ENCODE peak calls at places on chromosomes 13 and 19, in nine cellular contexts. One of them, this sample, is unnamed.

GRCh38 chr13:96089749-96090239 is at the start of gene HS6ST3:
- DNase-seq in lower leg skin: peak
- DNase-seq in thoracic aorta: no peak
- DNase-seq in A673: peak
- DNase-seq in Peyer's patch: no peak
- DNase-seq in PC-3: peak
- DNase-seq in kidney epithelial cell: no peak
- DNase-seq in left ventricle myocardium inferior: peak
- DNase-seq in dorsolateral prefrontal cortex: peak
- DNase-seq in this sample: no peak

GRCh38 chr13:100517135-100517534 is 71.5 kb downstream of the GGACT start:
- DNase-seq in lower leg skin: no peak
- DNase-seq in thoracic aorta: no peak
- DNase-seq in A673: peak
- DNase-seq in Peyer's patch: peak
- DNase-seq in PC-3: no peak
- DNase-seq in kidney epithelial cell: peak
- DNase-seq in left ventricle myocardium inferior: no peak
- DNase-seq in dorsolateral prefrontal cortex: no peak
- DNase-seq in this sample: peak

GRCh38 chr13:107457686-107458085 is 757.6 kb downstream of the LIG4 start:
- DNase-seq in lower leg skin: no peak
- DNase-seq in thoracic aorta: no peak
- DNase-seq in A673: no peak
- DNase-seq in Peyer's patch: no peak
- DNase-seq in PC-3: no peak
- DNase-seq in kidney epithelial cell: no peak
- DNase-seq in left ventricle myocardium inferior: no peak
- DNase-seq in dorsolateral prefrontal cortex: no peak
- DNase-seq in this sample: no peak

GRCh38 chr13:98054301-98054700 is 88.6 kb upstream of the FARP1 start:
- DNase-seq in lower leg skin: peak
- DNase-seq in thoracic aorta: no peak
- DNase-seq in A673: no peak
- DNase-seq in Peyer's patch: no peak
- DNase-seq in PC-3: no peak
- DNase-seq in kidney epithelial cell: no peak
- DNase-seq in left ventricle myocardium inferior: no peak
- DNase-seq in dorsolateral prefrontal cortex: no peak
- DNase-seq in this sample: no peak

GRCh38 chr13:101845501-101846012 is 393.1 kb downstream of the ITGBL1 start:
- DNase-seq in lower leg skin: no peak
- DNase-seq in thoracic aorta: no peak
- DNase-seq in A673: peak
- DNase-seq in Peyer's patch: no peak
- DNase-seq in PC-3: peak
- DNase-seq in kidney epithelial cell: no peak
- DNase-seq in left ventricle myocardium inferior: no peak
- DNase-seq in dorsolateral prefrontal cortex: no peak
- DNase-seq in this sample: no peak

GRCh38 chr19:12792048-12792852 is 964 bp downstream of the JUNB start:
- DNase-seq in lower leg skin: peak
- DNase-seq in thoracic aorta: no peak
- DNase-seq in A673: peak
- DNase-seq in Peyer's patch: peak
- DNase-seq in PC-3: peak
- DNase-seq in kidney epithelial cell: no peak
- DNase-seq in left ventricle myocardium inferior: peak
- DNase-seq in dorsolateral prefrontal cortex: peak
- DNase-seq in this sample: peak

GRCh38 chr13:74063533-74064100 is 70.6 kb downstream of the KLF12 start:
- DNase-seq in lower leg skin: no peak
- DNase-seq in thoracic aorta: no peak
- DNase-seq in A673: no peak
- DNase-seq in Peyer's patch: no peak
- DNase-seq in PC-3: no peak
- DNase-seq in kidney epithelial cell: no peak
- DNase-seq in left ventricle myocardium inferior: no peak
- DNase-seq in dorsolateral prefrontal cortex: no peak
- DNase-seq in this sample: no peak

GRCh38 chr13:103030776-103031175 is 35.4 kb downstream of the SLC10A2 start:
- DNase-seq in lower leg skin: no peak
- DNase-seq in thoracic aorta: no peak
- DNase-seq in A673: no peak
- DNase-seq in Peyer's patch: no peak
- DNase-seq in PC-3: no peak
- DNase-seq in kidney epithelial cell: no peak
- DNase-seq in left ventricle myocardium inferior: no peak
- DNase-seq in dorsolateral prefrontal cortex: no peak
- DNase-seq in this sample: no peak

GRCh38 chr13:104869501-104869900 is 1666.0 kb downstream of the EFNB2 start:
- DNase-seq in lower leg skin: no peak
- DNase-seq in thoracic aorta: no peak
- DNase-seq in A673: no peak
- DNase-seq in Peyer's patch: no peak
- DNase-seq in PC-3: no peak
- DNase-seq in kidney epithelial cell: peak
- DNase-seq in left ventricle myocardium inferior: no peak
- DNase-seq in dorsolateral prefrontal cortex: no peak
- DNase-seq in this sample: no peak

GRCh38 chr13:44296856-44297255 is 76.8 kb upstream of the SERP2 start:
- DNase-seq in lower leg skin: no peak
- DNase-seq in thoracic aorta: no peak
- DNase-seq in A673: no peak
- DNase-seq in Peyer's patch: no peak
- DNase-seq in PC-3: no peak
- DNase-seq in kidney epithelial cell: no peak
- DNase-seq in left ventricle myocardium inferior: no peak
- DNase-seq in dorsolateral prefrontal cortex: no peak
- DNase-seq in this sample: no peak

GRCh38 chr13:44298314-44298713 is 75.3 kb upstream of the SERP2 start:
- DNase-seq in lower leg skin: no peak
- DNase-seq in thoracic aorta: no peak
- DNase-seq in A673: no peak
- DNase-seq in Peyer's patch: no peak
- DNase-seq in PC-3: peak
- DNase-seq in kidney epithelial cell: no peak
- DNase-seq in left ventricle myocardium inferior: no peak
- DNase-seq in dorsolateral prefrontal cortex: no peak
- DNase-seq in this sample: no peak

GRCh38 chr13:44299544-44299943 is 74.1 kb upstream of the SERP2 start:
- DNase-seq in lower leg skin: no peak
- DNase-seq in thoracic aorta: no peak
- DNase-seq in A673: no peak
- DNase-seq in Peyer's patch: no peak
- DNase-seq in PC-3: no peak
- DNase-seq in kidney epithelial cell: no peak
- DNase-seq in left ventricle myocardium inferior: no peak
- DNase-seq in dorsolateral prefrontal cortex: no peak
- DNase-seq in this sample: no peak

GRCh38 chr13:44300895-44301638 is 72.6 kb upstream of the SERP2 start:
- DNase-seq in lower leg skin: no peak
- DNase-seq in thoracic aorta: no peak
- DNase-seq in A673: peak
- DNase-seq in Peyer's patch: no peak
- DNase-seq in PC-3: peak
- DNase-seq in kidney epithelial cell: peak
- DNase-seq in left ventricle myocardium inferior: peak
- DNase-seq in dorsolateral prefrontal cortex: no peak
- DNase-seq in this sample: no peak

GRCh38 chr13:44299142-44299541 is 74.5 kb upstream of the SERP2 start:
- DNase-seq in lower leg skin: no peak
- DNase-seq in thoracic aorta: no peak
- DNase-seq in A673: no peak
- DNase-seq in Peyer's patch: no peak
- DNase-seq in PC-3: peak
- DNase-seq in kidney epithelial cell: no peak
- DNase-seq in left ventricle myocardium inferior: no peak
- DNase-seq in dorsolateral prefrontal cortex: no peak
- DNase-seq in this sample: no peak
- H3K4me3 ChIP-seq in lower leg skin: no peak
- H3K4me3 ChIP-seq in thoracic aorta: no peak
- H3K4me3 ChIP-seq in A673: no peak
- H3K4me3 ChIP-seq in Peyer's patch: no peak
- H3K4me3 ChIP-seq in PC-3: no peak
- H3K4me3 ChIP-seq in kidney epithelial cell: no peak
- H3K4me3 ChIP-seq in left ventricle myocardium inferior: no peak
- H3K4me3 ChIP-seq in dorsolateral prefrontal cortex: no peak
- H3K4me3 ChIP-seq in this sample: no peak

GRCh38 chr19:9295411-9295849 is 14.2 kb downstream of the ZNF699 start:
- DNase-seq in lower leg skin: no peak
- DNase-seq in thoracic aorta: no peak
- DNase-seq in A673: no peak
- DNase-seq in Peyer's patch: no peak
- DNase-seq in PC-3: no peak
- DNase-seq in kidney epithelial cell: no peak
- DNase-seq in left ventricle myocardium inferior: no peak
- DNase-seq in dorsolateral prefrontal cortex: no peak
- DNase-seq in this sample: no peak

GRCh38 chr19:9296336-9296735 is 13.3 kb downstream of the ZNF699 start:
- DNase-seq in lower leg skin: no peak
- DNase-seq in thoracic aorta: no peak
- DNase-seq in A673: no peak
- DNase-seq in Peyer's patch: no peak
- DNase-seq in PC-3: no peak
- DNase-seq in kidney epithelial cell: no peak
- DNase-seq in left ventricle myocardium inferior: no peak
- DNase-seq in dorsolateral prefrontal cortex: no peak
- DNase-seq in this sample: no peak
- H3K4me3 ChIP-seq in lower leg skin: no peak
- H3K4me3 ChIP-seq in thoracic aorta: peak
- H3K4me3 ChIP-seq in A673: no peak
- H3K4me3 ChIP-seq in Peyer's patch: no peak
- H3K4me3 ChIP-seq in PC-3: peak
- H3K4me3 ChIP-seq in kidney epithelial cell: no peak
- H3K4me3 ChIP-seq in left ventricle myocardium inferior: no peak
- H3K4me3 ChIP-seq in dorsolateral prefrontal cortex: no peak
- H3K4me3 ChIP-seq in this sample: no peak

GRCh38 chr19:10691883-10692282 is 9.4 kb upstream of the QTRT1 start:
- DNase-seq in lower leg skin: no peak
- DNase-seq in thoracic aorta: no peak
- DNase-seq in A673: no peak
- DNase-seq in Peyer's patch: no peak
- DNase-seq in PC-3: no peak
- DNase-seq in kidney epithelial cell: no peak
- DNase-seq in left ventricle myocardium inferior: no peak
- DNase-seq in dorsolateral prefrontal cortex: no peak
- DNase-seq in this sample: no peak

GRCh38 chr19:10694706-10695105 is 6.5 kb upstream of the QTRT1 start:
- DNase-seq in lower leg skin: no peak
- DNase-seq in thoracic aorta: no peak
- DNase-seq in A673: no peak
- DNase-seq in Peyer's patch: no peak
- DNase-seq in PC-3: no peak
- DNase-seq in kidney epithelial cell: no peak
- DNase-seq in left ventricle myocardium inferior: no peak
- DNase-seq in dorsolateral prefrontal cortex: no peak
- DNase-seq in this sample: no peak

GRCh38 chr19:10699650-10700335 is 1.4 kb upstream of the QTRT1 start:
- DNase-seq in lower leg skin: no peak
- DNase-seq in thoracic aorta: no peak
- DNase-seq in A673: peak
- DNase-seq in Peyer's patch: peak
- DNase-seq in PC-3: peak
- DNase-seq in kidney epithelial cell: no peak
- DNase-seq in left ventricle myocardium inferior: no peak
- DNase-seq in dorsolateral prefrontal cortex: no peak
- DNase-seq in this sample: peak

GRCh38 chr19:10692673-10693264 is 8.5 kb upstream of the QTRT1 start:
- DNase-seq in lower leg skin: no peak
- DNase-seq in thoracic aorta: no peak
- DNase-seq in A673: no peak
- DNase-seq in Peyer's patch: no peak
- DNase-seq in PC-3: no peak
- DNase-seq in kidney epithelial cell: no peak
- DNase-seq in left ventricle myocardium inferior: no peak
- DNase-seq in dorsolateral prefrontal cortex: no peak
- DNase-seq in this sample: no peak

DNA sequence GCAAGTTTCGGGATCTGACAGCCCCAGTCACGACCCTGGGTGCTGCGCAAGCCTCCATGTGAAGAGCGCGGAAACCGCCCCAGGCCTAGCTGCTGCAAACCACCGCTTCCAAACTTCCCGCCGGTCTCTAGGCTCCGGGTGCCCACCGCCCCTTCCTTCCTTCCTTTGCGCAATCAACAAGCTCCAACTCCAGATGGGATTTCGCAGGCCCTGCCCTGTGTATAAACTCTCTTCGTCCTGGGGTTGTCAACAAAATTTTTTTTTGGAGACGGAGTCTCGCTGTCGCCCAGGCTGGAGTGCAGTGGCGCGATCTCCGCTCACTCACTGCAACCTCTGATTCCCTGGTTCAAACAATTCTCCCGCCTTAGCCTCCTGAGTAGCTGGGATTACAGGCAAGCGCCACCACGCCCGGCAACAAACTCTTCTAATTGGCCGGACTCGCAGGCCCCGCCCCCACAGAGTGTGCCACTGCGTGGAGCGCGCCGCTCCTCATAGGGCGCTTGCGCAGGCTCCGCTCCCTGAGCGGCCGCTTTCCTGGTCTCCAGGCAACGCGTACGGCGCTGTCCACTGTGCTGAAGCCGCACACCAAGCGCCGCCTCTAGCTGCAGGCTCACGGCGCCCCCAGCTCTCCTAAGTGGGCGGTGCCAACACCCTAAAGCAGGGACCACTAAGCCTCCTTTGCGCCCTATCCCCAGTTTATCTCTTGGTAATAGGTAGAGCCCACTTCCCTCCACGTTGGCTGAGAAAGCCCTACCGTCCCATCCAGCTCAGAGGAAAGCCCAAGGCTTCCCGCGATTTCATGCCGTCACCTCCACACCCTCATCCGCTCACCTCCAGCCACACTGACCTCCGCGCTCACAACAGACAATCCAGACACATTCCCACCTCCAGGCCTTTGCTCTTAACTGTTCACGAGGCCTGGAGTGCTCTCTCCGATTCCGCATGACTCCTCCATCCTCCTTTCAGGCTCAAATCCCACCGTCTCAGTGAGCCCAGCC is 5.5 kb upstream of the QTRT1 start:
- DNase-seq in lower leg skin: peak
- DNase-seq in thoracic aorta: peak
- DNase-seq in A673: peak
- DNase-seq in Peyer's patch: peak
- DNase-seq in PC-3: peak
- DNase-seq in kidney epithelial cell: peak
- DNase-seq in left ventricle myocardium inferior: peak
- DNase-seq in dorsolateral prefrontal cortex: peak
- DNase-seq in this sample: peak
- H3K4me3 ChIP-seq in lower leg skin: no peak
- H3K4me3 ChIP-seq in thoracic aorta: peak
- H3K4me3 ChIP-seq in A673: peak
- H3K4me3 ChIP-seq in Peyer's patch: peak
- H3K4me3 ChIP-seq in PC-3: no peak
- H3K4me3 ChIP-seq in kidney epithelial cell: no peak
- H3K4me3 ChIP-seq in left ventricle myocardium inferior: peak
- H3K4me3 ChIP-seq in dorsolateral prefrontal cortex: peak
- H3K4me3 ChIP-seq in this sample: no peak

DNA sequence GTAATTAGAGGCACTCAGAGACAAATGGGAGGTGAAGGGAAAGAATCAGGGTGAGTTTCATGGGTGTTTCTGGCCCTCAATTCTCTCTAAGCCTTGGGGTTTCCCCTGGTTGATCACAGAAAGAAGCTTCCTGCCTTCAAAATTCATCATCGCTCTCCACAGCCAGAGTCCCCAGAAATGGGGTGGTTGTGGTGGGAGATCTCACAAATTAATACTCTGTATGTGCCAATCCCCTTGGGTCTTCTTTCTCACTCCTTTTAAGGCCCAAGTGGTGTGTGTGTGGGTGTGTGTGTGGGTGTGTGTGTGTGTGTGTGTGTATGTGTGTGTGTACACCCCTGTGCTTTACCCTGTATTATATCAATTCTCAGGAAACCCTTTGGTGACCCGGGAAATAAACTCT is 2.7 kb upstream of the FCGBP start:
- DNase-seq in lower leg skin: no peak
- DNase-seq in thoracic aorta: no peak
- DNase-seq in A673: no peak
- DNase-seq in Peyer's patch: no peak
- DNase-seq in PC-3: no peak
- DNase-seq in kidney epithelial cell: no peak
- DNase-seq in left ventricle myocardium inferior: no peak
- DNase-seq in dorsolateral prefrontal cortex: no peak
- DNase-seq in this sample: no peak
- H3K4me3 ChIP-seq in lower leg skin: no peak
- H3K4me3 ChIP-seq in thoracic aorta: no peak
- H3K4me3 ChIP-seq in A673: no peak
- H3K4me3 ChIP-seq in Peyer's patch: no peak
- H3K4me3 ChIP-seq in PC-3: no peak
- H3K4me3 ChIP-seq in kidney epithelial cell: no peak
- H3K4me3 ChIP-seq in left ventricle myocardium inferior: no peak
- H3K4me3 ChIP-seq in dorsolateral prefrontal cortex: no peak
- H3K4me3 ChIP-seq in this sample: no peak